ENCODE peak calls at places on chromosomes 16 and 17, in four cellular contexts. A is A549, V is GM12878, D is IMR-90. W is an unnamed sample.

GRCh38 chr17:73564856-73565255 is 79.4 kb downstream of the SDK2 start:
- DNase-seq in D (no peak), V (no peak), A (no peak), W (no peak)

GRCh38 chr17:12122091-12122490 is 101.4 kb downstream of the MAP2K4 start:
- DNase-seq in A (no peak), D (no peak), V (no peak), W (no peak)

GRCh38 chr17:250487-251300 is 69.2 kb upstream of the DOC2B start:
- DNase-seq in D (no peak), V (no peak), A (no peak), W (no peak)

GRCh38 chr17:63956296-63956920 is 16.3 kb downstream of the SCN4A start:
- DNase-seq in V (no peak), D (peak), A (no peak), W (no peak)

GRCh38 chr16:80852261-80852872 is 48.0 kb upstream of the CDYL2 start:
- DNase-seq in V (no peak), D (peak), A (peak), W (peak)

GRCh38 chr16:77531741-77532140 is 96.9 kb upstream of the ADAMTS18 start:
- DNase-seq in D (peak), V (no peak), A (peak), W (no peak)

GRCh38 chr17:72171703-72172670 is 51.2 kb downstream of the SOX9 start:
- DNase-seq in V (no peak), A (no peak), D (no peak), W (no peak)

GRCh38 chr16:83725313-83725712 is 82.5 kb upstream of the HSBP1 start:
- DNase-seq in A (no peak), D (no peak), V (no peak), W (no peak)

GRCh38 chr17:17377071-17377487 is 73.9 kb downstream of the NT5M start:
- DNase-seq in A (no peak), V (no peak), D (no peak), W (peak)

GRCh38 chr17:3963214-3964201 is 729 bp downstream of the ATP2A3 start:
- DNase-seq in A (no peak), D (no peak), V (no peak), W (peak)

GRCh38 chr16:24800586-24800985 is 45.2 kb upstream of the SLC5A11 start:
- DNase-seq in D (peak), V (no peak), A (peak), W (no peak)

GRCh38 chr17:55410722-55411462 is 10.7 kb downstream of the MMD start:
- DNase-seq in V (no peak), A (no peak), D (no peak), W (peak)

GRCh38 chr16:67886387-67886786 is 1.7 kb downstream of the NRN1L start:
- DNase-seq in V (no peak), D (no peak), A (no peak), W (no peak)

GRCh38 chr16:82924075-82924854 is 297.5 kb downstream of the CDH13 start:
- DNase-seq in A (no peak), D (no peak), V (no peak), W (no peak)

GRCh38 chr17:35117984-35118383 is 1.7 kb downstream of the RAD51D start:
- DNase-seq in V (peak), A (peak), D (peak), W (no peak)

GRCh38 chr17:11950771-11951519 is 46.3 kb downstream of the ZNF18 start:
- DNase-seq in A (no peak), V (no peak), D (no peak), W (no peak)

GRCh38 chr16:67084345-67085028 is 25.3 kb upstream of the PHAF1 start:
- DNase-seq in D (peak), V (no peak), A (no peak), W (no peak)

GRCh38 chr17:28472871-28473497 is 460 bp upstream of the SLC13A2 start:
- DNase-seq in D (no peak), V (no peak), A (no peak), W (no peak)

GRCh38 chr16:24471616-24472015 is 67.8 kb upstream of the RBBP6 start:
- DNase-seq in A (no peak), V (no peak), D (no peak), W (no peak)

GRCh38 chr16:83137326-83137770 is 510.6 kb downstream of the CDH13 start:
- DNase-seq in A (peak), V (no peak), D (peak), W (no peak)

GRCh38 chr17:74875155-74875969 is 2.6 kb upstream of the FDXR start:
- DNase-seq in V (no peak), A (no peak), D (no peak), W (no peak)

GRCh38 chr17:30246460-30246859 is 11.0 kb upstream of the SLC6A4 start:
- DNase-seq in V (no peak), A (no peak), D (no peak), W (no peak)

GRCh38 chr16:69890114-69890890 is 60.8 kb upstream of the CLEC18A start:
- DNase-seq in D (peak), V (no peak), A (no peak), W (peak)

GRCh38 chr17:1399366-1399678 is 700 bp downstream of the YWHAE start:
- DNase-seq in V (no peak), D (no peak), A (no peak), W (no peak)

GRCh38 chr16:1613728-1614225 is 1.6 kb downstream of the CRAMP1 start:
- DNase-seq in D (no peak), V (no peak), A (no peak), W (no peak)

DNA sequence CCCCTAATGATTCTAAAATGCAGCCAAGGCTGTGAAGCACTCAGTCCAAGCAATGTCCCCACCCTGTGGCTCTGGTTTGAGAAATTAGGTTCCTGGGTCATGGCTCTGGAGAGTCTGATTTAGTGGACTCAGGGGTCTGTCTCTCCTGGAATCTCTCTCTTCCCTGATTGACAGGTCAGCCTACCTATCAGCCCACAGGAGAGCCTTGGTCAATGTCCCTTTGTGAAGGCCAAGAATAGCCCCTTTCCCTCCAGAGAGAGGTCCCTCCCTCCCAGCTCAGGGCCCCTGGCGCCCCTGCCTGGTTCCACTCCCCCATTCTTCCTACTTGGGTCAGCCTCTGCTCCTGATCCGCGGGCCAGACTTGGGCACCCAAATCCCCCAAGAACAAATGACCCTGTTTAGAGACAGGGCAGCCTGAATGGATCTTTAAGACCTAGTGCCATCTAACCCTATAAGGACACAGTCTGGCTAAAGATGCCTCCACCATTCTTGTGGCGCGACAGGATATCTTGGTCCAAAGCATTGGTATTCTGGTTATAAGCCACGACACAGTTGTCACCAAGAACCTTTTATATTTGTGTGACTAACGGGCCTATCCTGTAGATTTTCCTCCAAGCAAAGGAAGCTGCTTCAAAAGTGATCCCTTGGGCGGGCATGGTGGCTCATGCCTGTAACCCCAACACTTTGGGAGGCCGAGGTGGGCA is 38.3 kb upstream of the PRSS54 start:
- DNase-seq in D (no peak), A (no peak), V (no peak), W (no peak)
- TF ChIP-seq SMC3 in D (no peak), A (no peak), V (no peak), W (no peak)

GRCh38 chr16:30137897-30138296 is 14.9 kb upstream of the MAPK3 start:
- DNase-seq in V (no peak), A (no peak), D (no peak), W (peak)

GRCh38 chr16:30127994-30128393 is 5.0 kb upstream of the MAPK3 start:
- DNase-seq in D (no peak), A (no peak), V (no peak), W (no peak)

GRCh38 chr16:30136971-30137601 is 14.1 kb upstream of the MAPK3 start:
- DNase-seq in D (no peak), A (no peak), V (no peak), W (no peak)

GRCh38 chr16:30132591-30132990 is 9.6 kb upstream of the MAPK3 start:
- DNase-seq in A (no peak), V (no peak), D (no peak), W (no peak)

GRCh38 chr16:30131869-30132475 is 9.0 kb upstream of the MAPK3 start:
- DNase-seq in D (no peak), A (no peak), V (no peak), W (no peak)
- TF ChIP-seq SMC3 in D (no peak), A (no peak), V (no peak), W (no peak)

GRCh38 chr17:57761887-57762286 is 16.8 kb upstream of the CCDC182 start:
- DNase-seq in A (no peak), D (no peak), V (no peak), W (no peak)
- TF ChIP-seq SMC3 in A (no peak), D (no peak), V (no peak), W (no peak)

GRCh38 chr17:80619535-80620235 is 75.0 kb downstream of the RPTOR start:
- DNase-seq in A (peak), V (no peak), D (peak), W (no peak)
- TF ChIP-seq SMC3 in A (no peak), V (no peak), D (no peak), W (no peak)

GRCh38 chr17:41404024-41404651 is 6.7 kb upstream of the KRT31 start:
- DNase-seq in A (peak), V (no peak), D (peak), W (no peak)
- TF ChIP-seq SMC3 in A (no peak), V (no peak), D (peak), W (no peak)

GRCh38 chr17:68593331-68593710 is 7.8 kb downstream of the FAM20A start:
- DNase-seq in V (no peak), D (no peak), A (no peak), W (peak)
- TF ChIP-seq SMC3 in V (no peak), D (no peak), A (no peak), W (no peak)

GRCh38 chr16:54545890-54546476 is 259.4 kb upstream of the IRX3 start:
- DNase-seq in D (no peak), V (no peak), A (no peak), W (no peak)
- TF ChIP-seq SMC3 in D (no peak), V (no peak), A (no peak), W (no peak)

DNA sequence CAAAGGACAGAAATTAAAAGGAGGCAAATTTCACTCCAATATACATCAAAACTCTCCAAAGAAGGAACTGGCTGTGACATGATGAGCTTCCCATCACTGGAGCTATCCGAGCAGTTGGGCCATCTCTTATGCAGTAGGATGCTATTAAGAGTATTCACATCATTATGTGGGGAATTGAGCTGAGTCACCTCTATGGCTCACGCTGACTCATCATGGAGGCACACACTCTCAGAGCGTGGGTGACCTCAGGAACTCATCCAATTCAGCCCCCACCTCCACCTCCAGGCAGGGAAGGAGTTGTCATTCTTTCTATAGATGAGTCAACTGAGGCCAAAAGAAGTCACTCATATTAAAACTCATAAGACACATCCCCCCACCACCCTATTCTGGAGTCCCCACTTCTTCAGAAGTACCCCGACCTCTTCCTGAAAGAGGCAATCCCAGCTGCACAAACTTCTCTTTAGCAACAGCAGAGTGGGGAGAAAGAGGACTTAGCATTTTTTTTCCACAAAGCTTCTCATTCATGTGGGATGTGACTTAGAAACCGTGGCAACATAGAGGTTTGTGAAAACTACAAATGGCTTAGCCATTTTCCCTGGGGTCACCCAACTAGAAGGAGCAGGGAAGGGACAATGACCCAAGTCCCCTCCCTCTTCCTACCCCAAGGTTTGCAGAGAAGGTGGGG is 32.5 kb downstream of the ABCC12 start:
- DNase-seq in V (no peak), A (peak), D (peak), W (no peak)
- TF ChIP-seq SMC3 in V (no peak), A (peak), D (peak), W (no peak)

GRCh38 chr16:88533945-88534641 is 36.1 kb upstream of the ZC3H18 start:
- DNase-seq in D (peak), V (no peak), A (peak), W (peak)

GRCh38 chr16:88535181-88535856 is 34.9 kb upstream of the ZC3H18 start:
- DNase-seq in A (no peak), D (no peak), V (no peak), W (no peak)

GRCh38 chr16:88535857-88536222 is 34.4 kb upstream of the ZC3H18 start:
- DNase-seq in A (no peak), D (no peak), V (no peak), W (no peak)

GRCh38 chr16:88533381-88533831 is 36.8 kb upstream of the ZC3H18 start:
- DNase-seq in A (no peak), D (peak), V (no peak), W (no peak)

GRCh38 chr16:88534731-88535141 is 35.5 kb upstream of the ZC3H18 start:
- DNase-seq in A (peak), D (peak), V (no peak), W (no peak)
- TF ChIP-seq SMC3 in A (no peak), D (no peak), V (no peak), W (no peak)

W was measured in SK-N-SH.